ENCODE peak calls at places on chromosomes 6 and 20, in four cellular contexts. S is NCI-H2171 treated with DMSO at 0.1 percent for 48 hours, Q is amygdala, X is mucosa of descending colon. D is an unnamed sample.

GRCh38 chr6:122726649-122727048 is 52.9 kb upstream of the FABP7 start:
- DNase-seq in S (no peak), Q (no peak), X (no peak), D (peak)

GRCh38 chr6:25359191-25359861 is 80.2 kb downstream of the CARMIL1 start:
- DNase-seq in S (peak), Q (peak), X (no peak), D (peak)

GRCh38 chr6:38489951-38490350 is 149.8 kb downstream of the BTBD9 start:
- DNase-seq in S (peak), Q (no peak), X (no peak), D (peak)

GRCh38 chr6:128882991-128883571 is at the start of gene LAMA2:
- DNase-seq in S (no peak), Q (peak), X (peak), D (peak)

GRCh38 chr6:147207351-147207750 is 3.1 kb downstream of the STXBP5 start:
- DNase-seq in S (no peak), Q (no peak), X (no peak), D (peak)

GRCh38 chr20:56003966-56004365 is 1.4 kb downstream of the CBLN4 start:
- DNase-seq in S (no peak), Q (no peak), X (peak), D (no peak)

GRCh38 chr6:143264291-143264834 is 186.1 kb downstream of the ADAT2 start:
- DNase-seq in S (peak), Q (no peak), X (no peak), D (no peak)

GRCh38 chr6:19327684-19328083 is 509.5 kb upstream of the ID4 start:
- DNase-seq in S (peak), Q (no peak), X (no peak), D (no peak)

GRCh38 chr20:53040678-53041674 is 68.8 kb downstream of the TSHZ2 start:
- DNase-seq in S (peak), Q (no peak), X (no peak), D (no peak)

GRCh38 chr20:17676378-17676759 is 5.7 kb downstream of the RRBP1 start:
- DNase-seq in S (no peak), Q (no peak), X (no peak), D (no peak)

GRCh38 chr6:146814148-146814750 is 215.5 kb downstream of the ADGB start:
- DNase-seq in S (no peak), Q (no peak), X (no peak), D (peak)

GRCh38 chr20:50794846-50795634 is at the start of gene BCAS4:
- DNase-seq in S (peak), Q (peak), X (peak), D (peak)

GRCh38 chr6:116884530-116884929 is 7.5 kb downstream of the RFX6 start:
- DNase-seq in S (no peak), Q (no peak), X (no peak), D (no peak)